ENCODE peak calls at places on chromosomes 1 and 21, in seven cellular contexts. One of them, this sample, is unnamed.

GRCh38 chr1:84247425-84248220 is 53.9 kb upstream of the SAMD13 start:
- DNase-seq in DMS153: no peak
- DNase-seq in fibroblast of lung: peak
- DNase-seq in left lung: no peak
- DNase-seq in erythroblast: peak
- DNase-seq in mucosa of descending colon: no peak
- DNase-seq in SHP77 treated with DMSO at 0.1 percent for 48 hours: no peak
- DNase-seq in this sample: no peak

GRCh38 chr1:219039755-219040154 is 133.9 kb upstream of the LYPLAL1 start:
- DNase-seq in fibroblast of lung: no peak
- DNase-seq in erythroblast: no peak
- DNase-seq in mucosa of descending colon: no peak
- DNase-seq in left lung: no peak
- DNase-seq in DMS153: no peak
- DNase-seq in SHP77 treated with DMSO at 0.1 percent for 48 hours: no peak
- DNase-seq in this sample: no peak

GRCh38 chr1:94962745-94963265 is 35.9 kb upstream of the CNN3 start:
- DNase-seq in erythroblast: peak
- DNase-seq in fibroblast of lung: peak
- DNase-seq in left lung: no peak
- DNase-seq in SHP77 treated with DMSO at 0.1 percent for 48 hours: no peak
- DNase-seq in mucosa of descending colon: peak
- DNase-seq in DMS153: peak
- DNase-seq in this sample: no peak

GRCh38 chr1:61561666-61562065 is 163.3 kb downstream of the TM2D1 start:
- DNase-seq in erythroblast: no peak
- DNase-seq in DMS153: no peak
- DNase-seq in left lung: no peak
- DNase-seq in mucosa of descending colon: no peak
- DNase-seq in fibroblast of lung: no peak
- DNase-seq in SHP77 treated with DMSO at 0.1 percent for 48 hours: no peak
- DNase-seq in this sample: no peak

GRCh38 chr1:57142999-57143398 is 177.2 kb upstream of the C8B start:
- DNase-seq in DMS153: no peak
- DNase-seq in fibroblast of lung: peak
- DNase-seq in erythroblast: no peak
- DNase-seq in mucosa of descending colon: no peak
- DNase-seq in SHP77 treated with DMSO at 0.1 percent for 48 hours: no peak
- DNase-seq in left lung: no peak
- DNase-seq in this sample: no peak

GRCh38 chr1:43147625-43148319 is 24.3 kb downstream of the EBNA1BP2 start:
- DNase-seq in left lung: peak
- DNase-seq in mucosa of descending colon: peak
- DNase-seq in DMS153: peak
- DNase-seq in erythroblast: peak
- DNase-seq in SHP77 treated with DMSO at 0.1 percent for 48 hours: peak
- DNase-seq in fibroblast of lung: peak
- DNase-seq in this sample: peak

GRCh38 chr1:226021406-226022200 is 22.5 kb upstream of the SDE2 start:
- DNase-seq in left lung: no peak
- DNase-seq in fibroblast of lung: no peak
- DNase-seq in DMS153: no peak
- DNase-seq in mucosa of descending colon: no peak
- DNase-seq in SHP77 treated with DMSO at 0.1 percent for 48 hours: no peak
- DNase-seq in erythroblast: peak
- DNase-seq in this sample: no peak

GRCh38 chr1:92511541-92511940 is 24.8 kb upstream of the GFI1 start:
- DNase-seq in left lung: no peak
- DNase-seq in SHP77 treated with DMSO at 0.1 percent for 48 hours: no peak
- DNase-seq in DMS153: no peak
- DNase-seq in erythroblast: no peak
- DNase-seq in fibroblast of lung: no peak
- DNase-seq in mucosa of descending colon: no peak
- DNase-seq in this sample: no peak

GRCh38 chr1:229117664-229118300 is 153.1 kb upstream of the RAB4A start:
- DNase-seq in erythroblast: no peak
- DNase-seq in left lung: peak
- DNase-seq in fibroblast of lung: peak
- DNase-seq in mucosa of descending colon: peak
- DNase-seq in DMS153: peak
- DNase-seq in SHP77 treated with DMSO at 0.1 percent for 48 hours: no peak
- DNase-seq in this sample: no peak

GRCh38 chr21:28548291-28548690 is 444.4 kb downstream of the LTN1 start:
- DNase-seq in fibroblast of lung: peak
- DNase-seq in DMS153: no peak
- DNase-seq in left lung: no peak
- DNase-seq in SHP77 treated with DMSO at 0.1 percent for 48 hours: no peak
- DNase-seq in erythroblast: no peak
- DNase-seq in mucosa of descending colon: no peak
- DNase-seq in this sample: no peak

GRCh38 chr1:161071886-161072371 is 2.2 kb upstream of the ARHGAP30 start:
- DNase-seq in SHP77 treated with DMSO at 0.1 percent for 48 hours: no peak
- DNase-seq in left lung: peak
- DNase-seq in erythroblast: peak
- DNase-seq in mucosa of descending colon: peak
- DNase-seq in fibroblast of lung: peak
- DNase-seq in DMS153: peak
- DNase-seq in this sample: no peak

GRCh38 chr1:226574591-226575435 is 26.2 kb downstream of the STUM start:
- DNase-seq in SHP77 treated with DMSO at 0.1 percent for 48 hours: no peak
- DNase-seq in mucosa of descending colon: no peak
- DNase-seq in left lung: no peak
- DNase-seq in fibroblast of lung: no peak
- DNase-seq in erythroblast: no peak
- DNase-seq in DMS153: no peak
- DNase-seq in this sample: no peak

GRCh38 chr1:226733309-226733708 is 5.8 kb downstream of the ITPKB start:
- DNase-seq in left lung: no peak
- DNase-seq in DMS153: no peak
- DNase-seq in SHP77 treated with DMSO at 0.1 percent for 48 hours: no peak
- DNase-seq in mucosa of descending colon: no peak
- DNase-seq in fibroblast of lung: no peak
- DNase-seq in erythroblast: peak
- DNase-seq in this sample: no peak

GRCh38 chr1:3898994-3899775 is 887 bp downstream of the C1orf174 start:
- DNase-seq in mucosa of descending colon: no peak
- DNase-seq in DMS153: no peak
- DNase-seq in SHP77 treated with DMSO at 0.1 percent for 48 hours: no peak
- DNase-seq in erythroblast: peak
- DNase-seq in left lung: no peak
- DNase-seq in fibroblast of lung: no peak
- DNase-seq in this sample: no peak